ENCODE peak calls at places on chromosomes 13 and 19, in nine cellular contexts. One of them, this sample, is unnamed.

GRCh38 chr13:94708971-94709614 is 3.3 kb downstream of the SOX21 start:
- DNase-seq in GM12864: no peak
- DNase-seq in AG04450: no peak
- DNase-seq in AG04449: no peak
- DNase-seq in testis: no peak
- DNase-seq in Calu3: no peak
- DNase-seq in foreskin fibroblast: no peak
- DNase-seq in lower leg skin: no peak
- DNase-seq in neural crest cell: no peak
- DNase-seq in this sample: no peak

GRCh38 chr19:1045247-1045603 is 5.3 kb downstream of the ABCA7 start:
- DNase-seq in GM12864: no peak
- DNase-seq in AG04450: no peak
- DNase-seq in AG04449: no peak
- DNase-seq in testis: peak; percentile 94
- DNase-seq in Calu3: peak; percentile 56
- DNase-seq in foreskin fibroblast: no peak
- DNase-seq in lower leg skin: no peak
- DNase-seq in neural crest cell: no peak
- DNase-seq in this sample: peak; percentile 77

GRCh38 chr13:73404581-73404980 is 345.8 kb downstream of the KLF5 start:
- DNase-seq in GM12864: no peak
- DNase-seq in AG04450: no peak
- DNase-seq in AG04449: no peak
- DNase-seq in testis: no peak
- DNase-seq in Calu3: no peak
- DNase-seq in foreskin fibroblast: no peak
- DNase-seq in lower leg skin: no peak
- DNase-seq in neural crest cell: no peak
- DNase-seq in this sample: no peak

GRCh38 chr19:30757836-30758617 is 385.8 kb downstream of the ZNF536 start:
- DNase-seq in GM12864: no peak
- DNase-seq in AG04450: no peak
- DNase-seq in AG04449: no peak
- DNase-seq in testis: no peak
- DNase-seq in Calu3: no peak
- DNase-seq in foreskin fibroblast: no peak
- DNase-seq in lower leg skin: no peak
- DNase-seq in neural crest cell: no peak
- DNase-seq in this sample: no peak

GRCh38 chr19:21604351-21604926 is 99.0 kb downstream of the ZNF429 start:
- DNase-seq in GM12864: no peak
- DNase-seq in AG04450: no peak
- DNase-seq in AG04449: no peak
- DNase-seq in testis: no peak
- DNase-seq in Calu3: no peak
- DNase-seq in foreskin fibroblast: no peak
- DNase-seq in lower leg skin: no peak
- DNase-seq in neural crest cell: no peak
- DNase-seq in this sample: peak; percentile 11

GRCh38 chr13:40208517-40208916 is 457.9 kb downstream of the FOXO1 start:
- DNase-seq in GM12864: peak; percentile 70
- DNase-seq in AG04450: no peak
- DNase-seq in AG04449: no peak
- DNase-seq in testis: no peak
- DNase-seq in Calu3: no peak
- DNase-seq in foreskin fibroblast: no peak
- DNase-seq in lower leg skin: no peak
- DNase-seq in neural crest cell: no peak
- DNase-seq in this sample: no peak

GRCh38 chr13:21901772-21902708 is 231.2 kb downstream of the FGF9 start:
- DNase-seq in GM12864: no peak
- DNase-seq in AG04450: no peak
- DNase-seq in AG04449: no peak
- DNase-seq in testis: peak; percentile 47
- DNase-seq in Calu3: no peak
- DNase-seq in foreskin fibroblast: no peak
- DNase-seq in lower leg skin: no peak
- DNase-seq in neural crest cell: no peak
- DNase-seq in this sample: no peak

GRCh38 chr13:70388935-70389334 is 280.7 kb upstream of the KLHL1 start:
- DNase-seq in GM12864: no peak
- DNase-seq in AG04450: no peak
- DNase-seq in AG04449: no peak
- DNase-seq in testis: no peak
- DNase-seq in Calu3: no peak
- DNase-seq in foreskin fibroblast: no peak
- DNase-seq in lower leg skin: no peak
- DNase-seq in neural crest cell: no peak
- DNase-seq in this sample: no peak

GRCh38 chr19:50330365-50331078 is 1.3 kb upstream of the KCNC3 start:
- DNase-seq in GM12864: no peak
- DNase-seq in AG04450: no peak
- DNase-seq in AG04449: no peak
- DNase-seq in testis: peak; percentile 88
- DNase-seq in Calu3: peak; percentile 87
- DNase-seq in foreskin fibroblast: no peak
- DNase-seq in lower leg skin: peak; percentile 94
- DNase-seq in neural crest cell: peak; percentile 86
- DNase-seq in this sample: no peak

GRCh38 chr19:50329146-50329925 is at the start of gene KCNC3:
- DNase-seq in GM12864: peak; percentile 99
- DNase-seq in AG04450: peak; percentile 59
- DNase-seq in AG04449: peak; percentile 77
- DNase-seq in testis: peak; percentile 100
- DNase-seq in Calu3: peak; percentile 99
- DNase-seq in foreskin fibroblast: peak; percentile 92
- DNase-seq in lower leg skin: peak; percentile 100
- DNase-seq in neural crest cell: peak; percentile 99
- DNase-seq in this sample: no peak

GRCh38 chr19:50327013-50327412 is 2.2 kb downstream of the KCNC3 start:
- DNase-seq in GM12864: no peak
- DNase-seq in AG04450: no peak
- DNase-seq in AG04449: no peak
- DNase-seq in testis: no peak
- DNase-seq in Calu3: no peak
- DNase-seq in foreskin fibroblast: no peak
- DNase-seq in lower leg skin: no peak
- DNase-seq in neural crest cell: no peak
- DNase-seq in this sample: no peak

GRCh38 chr19:50327461-50328256 is 1.5 kb downstream of the KCNC3 start:
- DNase-seq in GM12864: no peak
- DNase-seq in AG04450: no peak
- DNase-seq in AG04449: no peak
- DNase-seq in testis: no peak
- DNase-seq in Calu3: no peak
- DNase-seq in foreskin fibroblast: no peak
- DNase-seq in lower leg skin: no peak
- DNase-seq in neural crest cell: no peak
- DNase-seq in this sample: no peak

GRCh38 chr19:50328257-50329145 is 676 bp downstream of the KCNC3 start:
- DNase-seq in GM12864: no peak
- DNase-seq in AG04450: no peak
- DNase-seq in AG04449: no peak
- DNase-seq in testis: no peak
- DNase-seq in Calu3: peak; percentile 50
- DNase-seq in foreskin fibroblast: no peak
- DNase-seq in lower leg skin: no peak
- DNase-seq in neural crest cell: no peak
- DNase-seq in this sample: no peak
- TF ChIP-seq CTCF in GM12864: peak; percentile 11
- TF ChIP-seq CTCF in AG04450: no peak
- TF ChIP-seq CTCF in AG04449: peak; percentile 24
- TF ChIP-seq CTCF in testis: no peak
- TF ChIP-seq CTCF in Calu3: no peak
- TF ChIP-seq CTCF in foreskin fibroblast: no peak
- TF ChIP-seq CTCF in lower leg skin: no peak
- TF ChIP-seq CTCF in neural crest cell: peak; percentile 49
- TF ChIP-seq CTCF in this sample: no peak

DNA sequence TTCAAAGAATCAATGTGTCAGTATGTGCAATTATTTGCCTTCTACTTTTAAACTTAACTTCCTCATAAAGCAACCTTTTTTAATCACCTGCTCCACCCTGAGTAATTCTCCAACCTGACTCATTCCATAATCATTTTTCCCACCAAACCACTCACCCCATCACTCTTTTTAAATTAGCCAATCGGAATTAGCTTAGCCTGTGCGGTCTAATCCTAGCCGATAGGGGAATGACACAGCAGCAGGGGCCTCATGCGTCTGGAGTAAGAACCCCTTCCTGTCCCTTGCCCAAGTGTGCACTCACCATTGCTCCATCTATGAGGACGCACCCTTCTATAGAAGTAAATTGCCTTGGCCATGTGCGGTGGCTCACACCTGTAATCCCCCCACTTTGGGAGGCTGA is 27.4 kb upstream of the ZNF83 start:
- DNase-seq in GM12864: no peak
- DNase-seq in AG04450: no peak
- DNase-seq in AG04449: no peak
- DNase-seq in testis: no peak
- DNase-seq in Calu3: no peak
- DNase-seq in foreskin fibroblast: no peak
- DNase-seq in lower leg skin: no peak
- DNase-seq in neural crest cell: no peak
- DNase-seq in this sample: peak; percentile 67
- TF ChIP-seq CTCF in GM12864: no peak
- TF ChIP-seq CTCF in AG04450: no peak
- TF ChIP-seq CTCF in AG04449: no peak
- TF ChIP-seq CTCF in testis: no peak
- TF ChIP-seq CTCF in Calu3: no peak
- TF ChIP-seq CTCF in foreskin fibroblast: no peak
- TF ChIP-seq CTCF in lower leg skin: no peak
- TF ChIP-seq CTCF in neural crest cell: no peak
- TF ChIP-seq CTCF in this sample: no peak

DNA sequence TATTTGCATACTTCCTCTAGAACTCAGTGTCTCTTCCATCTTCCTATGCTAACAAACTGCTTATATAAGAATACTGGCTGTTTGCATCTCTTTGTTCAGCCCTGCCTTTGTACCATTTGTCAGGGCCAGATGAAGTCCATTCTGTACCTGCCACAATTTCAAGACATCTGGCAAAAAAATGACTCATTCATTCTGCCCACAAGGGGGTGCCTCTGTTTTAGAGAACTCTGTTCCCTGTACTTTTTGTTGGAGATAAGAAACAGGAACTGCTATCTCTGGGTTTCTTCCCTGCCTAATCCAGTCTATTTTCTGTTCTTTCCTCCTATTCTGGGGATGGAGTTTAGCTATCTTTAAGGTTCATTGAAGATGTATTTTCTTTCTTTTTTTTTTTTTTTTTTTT is 23.0 kb downstream of the ZNF568 start:
- DNase-seq in GM12864: no peak
- DNase-seq in AG04450: no peak
- DNase-seq in AG04449: no peak
- DNase-seq in testis: no peak
- DNase-seq in Calu3: no peak
- DNase-seq in foreskin fibroblast: no peak
- DNase-seq in lower leg skin: no peak
- DNase-seq in neural crest cell: no peak
- DNase-seq in this sample: no peak
- TF ChIP-seq CTCF in GM12864: no peak
- TF ChIP-seq CTCF in AG04450: no peak
- TF ChIP-seq CTCF in AG04449: no peak
- TF ChIP-seq CTCF in testis: no peak
- TF ChIP-seq CTCF in Calu3: no peak
- TF ChIP-seq CTCF in foreskin fibroblast: no peak
- TF ChIP-seq CTCF in lower leg skin: no peak
- TF ChIP-seq CTCF in neural crest cell: no peak
- TF ChIP-seq CTCF in this sample: no peak

DNA sequence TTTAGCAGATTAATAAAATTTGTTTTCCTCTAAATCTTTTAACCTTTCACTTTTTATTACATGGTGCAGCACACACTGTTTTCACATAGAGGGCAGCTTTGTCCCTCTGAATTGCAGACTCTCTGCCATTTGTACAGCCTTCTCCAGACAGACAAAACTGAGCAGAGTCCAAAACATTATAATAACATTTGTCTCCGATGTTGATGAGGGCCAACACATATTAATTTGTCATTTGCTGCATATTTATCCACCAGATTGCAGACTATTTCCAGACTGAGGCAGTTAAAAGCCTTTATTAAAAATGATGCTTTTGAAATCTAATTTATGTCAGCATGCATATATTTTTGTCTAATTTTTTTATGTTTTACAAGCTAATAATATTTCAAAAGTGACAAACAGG is 1251.9 kb upstream of the SLC10A2 start:
- DNase-seq in GM12864: no peak
- DNase-seq in AG04450: no peak
- DNase-seq in AG04449: no peak
- DNase-seq in testis: no peak
- DNase-seq in Calu3: no peak
- DNase-seq in foreskin fibroblast: peak; percentile 15
- DNase-seq in lower leg skin: no peak
- DNase-seq in neural crest cell: no peak
- DNase-seq in this sample: peak; percentile 43
- TF ChIP-seq CTCF in GM12864: no peak
- TF ChIP-seq CTCF in AG04450: peak; percentile 50
- TF ChIP-seq CTCF in AG04449: peak; percentile 6
- TF ChIP-seq CTCF in testis: no peak
- TF ChIP-seq CTCF in Calu3: no peak
- TF ChIP-seq CTCF in foreskin fibroblast: peak; percentile 38
- TF ChIP-seq CTCF in lower leg skin: no peak
- TF ChIP-seq CTCF in neural crest cell: peak; percentile 65
- TF ChIP-seq CTCF in this sample: peak; percentile 44

GRCh38 chr19:2659856-2660432 is 42.5 kb downstream of the GNG7 start:
- DNase-seq in GM12864: no peak
- DNase-seq in AG04450: no peak
- DNase-seq in AG04449: no peak
- DNase-seq in testis: no peak
- DNase-seq in Calu3: no peak
- DNase-seq in foreskin fibroblast: no peak
- DNase-seq in lower leg skin: no peak
- DNase-seq in neural crest cell: no peak
- DNase-seq in this sample: no peak

GRCh38 chr19:2665103-2665502 is 37.4 kb downstream of the GNG7 start:
- DNase-seq in GM12864: no peak
- DNase-seq in AG04450: no peak
- DNase-seq in AG04449: no peak
- DNase-seq in testis: no peak
- DNase-seq in Calu3: no peak
- DNase-seq in foreskin fibroblast: no peak
- DNase-seq in lower leg skin: no peak
- DNase-seq in neural crest cell: no peak
- DNase-seq in this sample: no peak

GRCh38 chr19:2661615-2662014 is 40.9 kb downstream of the GNG7 start:
- DNase-seq in GM12864: no peak
- DNase-seq in AG04450: no peak
- DNase-seq in AG04449: no peak
- DNase-seq in testis: no peak
- DNase-seq in Calu3: no peak
- DNase-seq in foreskin fibroblast: no peak
- DNase-seq in lower leg skin: no peak
- DNase-seq in neural crest cell: no peak
- DNase-seq in this sample: no peak

GRCh38 chr19:2666344-2666994 is 36.0 kb downstream of the GNG7 start:
- DNase-seq in GM12864: no peak
- DNase-seq in AG04450: no peak
- DNase-seq in AG04449: no peak
- DNase-seq in testis: no peak
- DNase-seq in Calu3: no peak
- DNase-seq in foreskin fibroblast: no peak
- DNase-seq in lower leg skin: no peak
- DNase-seq in neural crest cell: no peak
- DNase-seq in this sample: no peak

GRCh38 chr19:2663920-2664571 is 38.4 kb downstream of the GNG7 start:
- DNase-seq in GM12864: peak; percentile 50
- DNase-seq in AG04450: no peak
- DNase-seq in AG04449: no peak
- DNase-seq in testis: peak; percentile 86
- DNase-seq in Calu3: no peak
- DNase-seq in foreskin fibroblast: no peak
- DNase-seq in lower leg skin: no peak
- DNase-seq in neural crest cell: peak; percentile 14
- DNase-seq in this sample: no peak
- TF ChIP-seq CTCF in GM12864: peak; percentile 29
- TF ChIP-seq CTCF in AG04450: no peak
- TF ChIP-seq CTCF in AG04449: no peak
- TF ChIP-seq CTCF in testis: no peak
- TF ChIP-seq CTCF in Calu3: peak; percentile 21
- TF ChIP-seq CTCF in foreskin fibroblast: peak; percentile 5
- TF ChIP-seq CTCF in lower leg skin: no peak
- TF ChIP-seq CTCF in neural crest cell: no peak
- TF ChIP-seq CTCF in this sample: no peak

This sample was measured in MCF 10A.